ENCODE peak calls at places on chromosomes 6 and 20, in seven cellular contexts. E is heart right ventricle, T is vagina, R is left ventricle myocardium inferior, K is OCI-LY7, S is spleen, P is dorsolateral prefrontal cortex. A is an unnamed sample.

GRCh38 chr6:41083072-41083471 is 10.3 kb downstream of the NFYA start:
- DNase-seq in R (no peak), T (no peak), E (no peak), S (no peak), P (no peak), K (no peak), A (no peak)

GRCh38 chr6:114000066-114000465 is 29.1 kb upstream of the HDAC2 start:
- DNase-seq in P (no peak), S (no peak), K (no peak), R (no peak), T (no peak), E (no peak), A (no peak)

GRCh38 chr20:63103402-63104311 is 96.9 kb upstream of the BHLHE23 start:
- DNase-seq in E (no peak), K (no peak), T (no peak), P (no peak), R (no peak), S (peak), A (no peak)

GRCh38 chr6:1848752-1849151 is 239.0 kb downstream of the FOXC1 start:
- DNase-seq in R (no peak), T (no peak), E (no peak), P (no peak), K (no peak), S (no peak), A (no peak)

GRCh38 chr6:34648808-34649207 is 47.8 kb downstream of the ILRUN start:
- DNase-seq in S (no peak), P (no peak), R (no peak), K (no peak), E (no peak), T (no peak), A (no peak)

GRCh38 chr6:1895721-1896120 is 286.0 kb downstream of the FOXC1 start:
- DNase-seq in P (no peak), R (no peak), K (no peak), T (no peak), E (no peak), S (no peak), A (no peak)

GRCh38 chr6:36129889-36130671 is at the start of gene MAPK13:
- DNase-seq in E (no peak), R (no peak), P (no peak), S (peak), K (no peak), T (no peak), A (peak)

GRCh38 chr6:14734416-14735340 is 511.2 kb upstream of the JARID2 start:
- DNase-seq in R (no peak), P (no peak), S (no peak), K (peak), E (peak), T (no peak), A (no peak)

GRCh38 chr6:150417899-150418824 is 49.4 kb downstream of the IYD start:
- DNase-seq in P (no peak), K (peak), S (no peak), E (peak), T (no peak), R (no peak), A (peak)

GRCh38 chr20:35616465-35617396 is 1.1 kb downstream of the SPAG4 start:
- DNase-seq in S (peak), R (peak), T (peak), E (peak), K (peak), P (peak), A (peak)

GRCh38 chr6:22024004-22024403 is 272.8 kb downstream of the PRL start:
- DNase-seq in K (no peak), R (no peak), S (no peak), P (no peak), T (no peak), E (no peak), A (no peak)

GRCh38 chr20:64084209-64085152 is at the start of gene LKAAEAR1:
- DNase-seq in R (no peak), T (no peak), P (no peak), E (no peak), S (no peak), K (no peak), A (no peak)

GRCh38 chr6:51613558-51613957 is 473.9 kb downstream of the PKHD1 start:
- DNase-seq in E (no peak), P (no peak), T (no peak), R (no peak), K (no peak), S (no peak), A (no peak)

GRCh38 chr6:26311012-26311384 is 54.0 kb upstream of the BTN3A2 start:
- DNase-seq in K (peak), T (no peak), P (no peak), S (no peak), R (no peak), E (no peak), A (no peak)

GRCh38 chr6:158644227-158645063 is at the start of gene DYNLT1:
- DNase-seq in K (peak), S (peak), T (peak), R (peak), E (peak), P (peak), A (peak)

GRCh38 chr20:2261105-2261504 is 34.7 kb upstream of the TGM3 start:
- DNase-seq in P (no peak), R (no peak), K (no peak), S (no peak), E (no peak), T (no peak), A (no peak)

GRCh38 chr6:170251776-170252571 is 38.9 kb downstream of the DLL1 start:
- DNase-seq in R (no peak), K (no peak), T (no peak), S (no peak), P (no peak), E (no peak), A (no peak)

GRCh38 chr6:105740946-105741605 is 338.2 kb upstream of the PREP start:
- DNase-seq in T (no peak), E (no peak), S (no peak), K (peak), P (no peak), R (no peak), A (no peak)

GRCh38 chr6:13924146-13924948 is 405 bp upstream of the RNF182 start:
- DNase-seq in P (peak), T (no peak), R (peak), S (no peak), E (peak), K (no peak), A (peak)

GRCh38 chr6:71676298-71676697 is 210.1 kb upstream of the RIMS1 start:
- DNase-seq in T (no peak), R (no peak), P (no peak), E (no peak), K (no peak), S (no peak), A (no peak)

GRCh38 chr6:24356310-24357035 is 1.4 kb downstream of the DCDC2 start:
- DNase-seq in P (no peak), S (no peak), K (no peak), E (no peak), R (no peak), T (no peak), A (no peak)

GRCh38 chr6:167308207-167308606 is 16.7 kb upstream of the TTLL2 start:
- DNase-seq in E (no peak), T (no peak), R (no peak), P (no peak), K (no peak), S (no peak), A (no peak)

GRCh38 chr6:157978021-157978783 is 3.5 kb upstream of the SYNJ2 start:
- DNase-seq in K (no peak), P (no peak), E (no peak), T (no peak), R (no peak), S (no peak), A (no peak)

GRCh38 chr6:43699564-43700186 is 12.1 kb upstream of the MRPS18A start:
- DNase-seq in T (no peak), S (no peak), P (no peak), R (no peak), K (no peak), E (no peak), A (peak)

GRCh38 chr20:44057698-44058675 is 129.0 kb downstream of the JPH2 start:
- DNase-seq in T (peak), K (no peak), R (no peak), E (no peak), P (no peak), S (no peak), A (no peak)

GRCh38 chr6:140744648-140745320 is 1370.3 kb upstream of the CITED2 start:
- DNase-seq in E (no peak), T (no peak), S (no peak), P (no peak), R (no peak), K (no peak), A (no peak)

GRCh38 chr6:25254671-25255070 is 24.5 kb upstream of the CARMIL1 start:
- DNase-seq in K (no peak), P (no peak), S (no peak), R (no peak), T (no peak), E (no peak), A (no peak)

GRCh38 chr20:22692119-22692475 is 107.7 kb upstream of the FOXA2 start:
- DNase-seq in T (no peak), S (no peak), R (no peak), K (no peak), E (no peak), P (no peak), A (no peak)

GRCh38 chr20:35312348-35312747 is 20.1 kb upstream of the FAM83C start:
- DNase-seq in R (no peak), T (no peak), K (no peak), P (no peak), S (no peak), E (no peak), A (no peak)

GRCh38 chr20:42857446-42857845 is 332.3 kb downstream of the PTPRT start:
- DNase-seq in T (no peak), P (no peak), R (no peak), S (no peak), K (no peak), E (no peak), A (no peak)

GRCh38 chr6:144757299-144757698 is 472.2 kb downstream of the UTRN start:
- DNase-seq in K (no peak), E (no peak), P (no peak), R (no peak), S (no peak), T (no peak), A (no peak)

GRCh38 chr6:56144538-56145324 is 102.6 kb downstream of the COL21A1 start:
- DNase-seq in R (no peak), S (no peak), E (no peak), P (no peak), K (no peak), T (no peak), A (no peak)
- H3K27ac ChIP-seq in R (no peak), S (no peak), E (no peak), P (no peak), K (no peak), T (no peak), A (no peak)

DNA sequence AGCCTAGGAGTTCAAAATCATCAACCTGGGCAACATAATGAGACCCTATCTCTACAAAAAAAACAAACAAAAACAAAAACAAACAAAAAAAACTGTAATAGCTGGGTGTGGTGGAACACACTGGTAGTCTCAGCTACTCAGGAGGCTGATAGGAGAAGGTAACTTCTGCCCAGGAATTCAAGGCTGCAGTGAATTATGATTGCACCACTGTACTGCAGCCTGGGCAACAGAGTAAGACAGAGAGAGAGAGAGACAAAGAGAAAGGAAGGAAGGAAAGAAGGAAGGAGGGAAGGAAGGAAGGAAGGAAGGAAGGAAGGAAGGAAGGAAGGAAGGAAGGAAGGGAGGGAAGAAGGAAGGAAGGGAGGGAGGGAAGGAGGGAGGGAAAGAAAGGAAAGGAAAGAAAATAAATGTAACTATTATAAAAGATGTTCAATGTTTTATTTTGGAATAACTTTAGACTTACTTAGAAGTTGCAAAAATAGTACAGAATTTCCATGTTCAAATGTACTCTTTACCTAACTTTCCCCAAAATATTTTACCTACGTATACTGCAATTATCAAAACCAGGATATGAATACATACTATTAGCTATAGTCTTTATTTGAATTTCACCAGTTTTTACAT is 175.2 kb downstream of the KHDC1L start:
- DNase-seq in S (no peak), P (no peak), K (no peak), T (no peak), R (no peak), E (no peak), A (no peak)
- H3K27ac ChIP-seq in S (no peak), P (no peak), K (no peak), T (no peak), R (no peak), E (no peak), A (no peak)

GRCh38 chr6:31208506-31208905 is 38.0 kb upstream of the POU5F1 start:
- DNase-seq in K (no peak), T (no peak), P (no peak), E (no peak), S (no peak), R (no peak), A (no peak)

GRCh38 chr6:31202259-31203166 is 32.0 kb upstream of the POU5F1 start:
- DNase-seq in K (peak), P (no peak), T (no peak), S (peak), R (no peak), E (no peak), A (no peak)

GRCh38 chr6:31204751-31205145 is 34.3 kb upstream of the POU5F1 start:
- DNase-seq in S (no peak), T (no peak), P (no peak), K (no peak), E (no peak), R (no peak), A (no peak)

GRCh38 chr6:31205638-31206037 is 35.2 kb upstream of the POU5F1 start:
- DNase-seq in P (no peak), R (no peak), K (no peak), E (no peak), T (no peak), S (no peak), A (no peak)

GRCh38 chr6:31203345-31203979 is 33.0 kb upstream of the POU5F1 start:
- DNase-seq in R (no peak), T (no peak), P (no peak), K (peak), S (no peak), E (no peak), A (peak)
- H3K27ac ChIP-seq in R (peak), T (peak), P (no peak), K (peak), S (peak), E (peak), A (peak)

GRCh38 chr20:50690562-50690978 is 772 bp downstream of the RIPOR3 start:
- DNase-seq in P (no peak), T (no peak), R (no peak), E (no peak), K (no peak), S (no peak), A (no peak)
- H3K27ac ChIP-seq in P (no peak), T (peak), R (peak), E (peak), K (no peak), S (no peak), A (no peak)